ENCODE peak calls at places on chromosomes 1 and 21, in ten cellular contexts. E is astrocyte, R is WERI-Rb-1, C is mesenchymal stem cell, P is GM23338, G is osteoblast, V is fibroblast of lung, Z is AG04450, K is H9, U is tibial nerve. J is an unnamed sample.
A peak's percentile ranks its signal among the peaks of the same experiment; 100 is the strongest.

GRCh38 chr1:222165625-222166024 is 382.3 kb downstream of the HHIPL2 start:
- DNase-seq in Z (no peak), V (no peak), U (peak; percentile 8), E (no peak), K (no peak), G (no peak), P (no peak), R (no peak), C (no peak), J (no peak)

GRCh38 chr1:200880212-200880611 is 7.4 kb downstream of the GPR25 start:
- DNase-seq in P (no peak), G (no peak), U (no peak), C (no peak), E (no peak), Z (no peak), V (no peak), K (no peak), R (no peak), J (no peak)

GRCh38 chr1:37765937-37766664 is 1.2 kb upstream of the EPHA10 start:
- DNase-seq in V (no peak), U (no peak), E (no peak), G (no peak), K (peak; percentile 56), R (peak; percentile 77), Z (no peak), P (peak; percentile 75), C (no peak), J (no peak)

GRCh38 chr1:183470147-183470960 is 1.9 kb upstream of the SMG7 start:
- DNase-seq in V (peak; percentile 59), U (peak; percentile 77), G (peak; percentile 82), C (peak; percentile 83), E (peak; percentile 32), P (peak; percentile 70), K (peak; percentile 79), R (peak; percentile 88), Z (no peak), J (peak; percentile 51)

GRCh38 chr21:44506279-44507255 is 33.4 kb downstream of the KRTAP10-1 start:
- DNase-seq in C (no peak), G (no peak), V (no peak), R (peak; percentile 34), E (no peak), P (no peak), U (no peak), K (no peak), Z (no peak), J (no peak)

GRCh38 chr1:89908993-89909436 is 85.9 kb upstream of the ZNF326 start:
- DNase-seq in U (no peak), E (peak; percentile 64), R (no peak), C (peak; percentile 92), K (no peak), Z (no peak), V (peak; percentile 69), G (no peak), P (no peak), J (no peak)

GRCh38 chr1:190452272-190452848 is 25.3 kb downstream of the BRINP3 start:
- DNase-seq in E (no peak), C (no peak), P (no peak), K (no peak), G (no peak), Z (no peak), R (no peak), U (no peak), V (no peak), J (no peak)

GRCh38 chr1:201702936-201703335 is 126.0 kb upstream of the IPO9 start:
- DNase-seq in E (no peak), Z (no peak), P (peak; percentile 80), U (no peak), G (no peak), R (peak; percentile 99), K (peak; percentile 83), V (peak; percentile 50), C (peak; percentile 90), J (no peak)

GRCh38 chr1:39132505-39133339 is 71.8 kb upstream of the MACF1 start:
- DNase-seq in C (peak; percentile 81), E (no peak), V (peak; percentile 51), P (peak; percentile 96), U (no peak), R (peak; percentile 40), Z (no peak), G (no peak), K (peak; percentile 95), J (peak; percentile 34)

GRCh38 chr1:240474133-240474614 is 137.8 kb downstream of the GREM2 start:
- DNase-seq in C (no peak), P (no peak), R (no peak), K (no peak), U (no peak), V (peak; percentile 88), G (peak; percentile 66), E (peak; percentile 87), Z (peak; percentile 37), J (no peak)

GRCh38 chr21:45168522-45168921 is 94.1 kb downstream of the ADARB1 start:
- DNase-seq in G (peak; percentile 53), R (no peak), C (no peak), U (no peak), E (no peak), V (no peak), K (no peak), P (no peak), Z (no peak), J (no peak)

GRCh38 chr1:227913969-227914791 is 33.6 kb downstream of the WNT9A start:
- DNase-seq in Z (no peak), E (no peak), G (peak; percentile 75), C (no peak), K (no peak), V (no peak), R (peak; percentile 39), U (no peak), P (peak; percentile 34), J (no peak)

GRCh38 chr1:166136252-166136651 is 30.5 kb downstream of the FAM78B start:
- DNase-seq in P (no peak), C (no peak), R (peak; percentile 69), K (no peak), Z (no peak), U (no peak), V (peak; percentile 68), E (peak; percentile 67), G (no peak), J (no peak)

GRCh38 chr1:58136502-58136901 is 410.0 kb downstream of the OMA1 start:
- DNase-seq in V (no peak), U (no peak), R (no peak), K (no peak), Z (no peak), C (no peak), P (no peak), E (no peak), G (no peak), J (no peak)

GRCh38 chr1:223339861-223340260 is 24.1 kb downstream of the SUSD4 start:
- DNase-seq in K (no peak), C (no peak), E (no peak), U (no peak), P (no peak), Z (no peak), G (no peak), R (peak; percentile 12), V (no peak), J (no peak)
- H3K27ac ChIP-seq in K (no peak overlapping the region), C (no peak overlapping the region), E (no peak overlapping the region), U (no peak overlapping the region), P (no peak overlapping the region), Z (no peak overlapping the region), G (no peak overlapping the region), R (no peak overlapping the region), V (no peak overlapping the region), J (peak overlapping the region; percentile 31)

GRCh38 chr1:25727819-25728286 is 72.1 kb upstream of the SELENON start:
- DNase-seq in E (peak; percentile 8), Z (no peak), P (peak; percentile 34), U (peak; percentile 36), K (no peak), V (peak; percentile 23), C (peak; percentile 57), R (peak; percentile 93), G (peak; percentile 68), J (no peak)
- H3K27ac ChIP-seq in E (no peak overlapping the region), Z (no peak overlapping the region), P (no peak overlapping the region), U (no peak overlapping the region), K (no peak overlapping the region), V (no peak overlapping the region), C (no peak overlapping the region), R (peak overlapping the region; percentile 74), G (no peak overlapping the region), J (no peak overlapping the region)

DNA sequence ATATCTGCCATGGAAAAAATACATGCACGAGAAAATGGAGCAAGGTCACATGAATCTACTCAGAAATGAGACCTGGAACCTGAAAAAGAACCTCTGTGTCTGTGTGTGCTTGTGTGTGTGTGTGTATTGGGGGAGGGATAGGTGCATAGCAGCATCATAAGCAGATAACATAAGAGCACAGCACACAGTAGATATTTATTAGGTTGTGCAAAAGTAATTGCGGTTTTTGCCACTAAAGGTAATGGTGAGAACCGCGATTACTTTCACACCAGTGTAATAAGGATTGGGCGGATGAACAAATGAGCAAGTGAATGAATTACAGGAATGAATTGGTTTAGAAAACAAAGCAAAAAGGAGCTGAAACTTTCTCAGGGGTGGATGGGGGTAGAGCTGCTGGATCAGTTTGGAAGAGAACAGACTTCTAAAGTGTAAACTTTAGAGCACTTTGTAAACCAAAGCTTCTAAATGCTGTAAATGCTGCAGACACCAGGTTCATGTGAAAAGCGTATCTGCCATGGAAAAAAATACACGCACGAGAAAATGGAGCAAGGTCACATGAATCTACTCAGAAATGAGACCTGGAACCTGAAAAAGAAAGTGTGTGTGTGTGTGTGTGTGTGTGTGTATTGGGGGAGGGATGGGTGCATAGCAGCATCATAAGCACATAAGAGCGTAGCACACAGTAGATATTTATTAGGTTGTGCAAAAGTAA is 156.9 kb downstream of the TOMM20 start:
- DNase-seq in E (no peak), R (no peak), P (no peak), K (no peak), U (no peak), C (peak; percentile 59), Z (no peak), V (no peak), G (no peak), J (no peak)
- H3K27ac ChIP-seq in E (peak overlapping the region; percentile 93), R (no peak overlapping the region), P (peak overlapping the region; percentile 89), K (peak overlapping the region; percentile 62), U (peak overlapping the region; percentile 78), C (peak overlapping the region; percentile 99), Z (peak overlapping the region; percentile 100), V (peak overlapping the region; percentile 91), G (peak overlapping the region; percentile 95), J (peak overlapping the region; percentile 90)

GRCh38 chr1:51919684-51920083 is 41.2 kb upstream of the NRDC start:
- DNase-seq in Z (no peak), G (no peak), U (no peak), C (no peak), V (no peak), E (no peak), P (no peak), R (no peak), K (no peak), J (no peak)
- H3K27ac ChIP-seq in Z (no peak overlapping the region), G (no peak overlapping the region), U (no peak overlapping the region), C (no peak overlapping the region), V (no peak overlapping the region), E (no peak overlapping the region), P (peak overlapping the region; percentile 66), R (peak overlapping the region; percentile 27), K (no peak overlapping the region), J (no peak overlapping the region)

DNA sequence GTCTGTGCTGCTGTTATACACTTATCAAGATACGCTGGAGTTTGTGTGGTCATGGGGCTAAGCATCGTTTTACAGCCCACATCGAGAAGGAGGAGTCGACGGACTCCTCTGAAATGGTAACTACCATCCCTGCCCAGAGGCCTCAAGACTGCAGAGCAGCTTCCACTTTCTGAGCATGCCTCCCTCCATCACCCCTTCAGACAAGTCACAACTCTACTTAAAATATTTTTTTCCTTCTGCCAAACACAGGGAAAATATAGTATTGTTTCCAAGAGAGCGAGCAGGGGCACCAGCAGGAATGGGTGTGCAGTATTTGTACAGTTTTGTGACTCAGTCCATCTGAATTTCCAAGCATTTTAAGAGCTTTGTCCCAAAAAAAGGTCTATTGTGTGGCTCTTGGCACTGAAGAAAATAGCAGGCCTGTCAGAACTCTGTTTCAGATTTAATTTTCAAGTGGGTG is 14.1 kb downstream of the EVA1C start:
- DNase-seq in E (peak; percentile 81), P (no peak), K (no peak), R (no peak), Z (no peak), C (no peak), U (no peak), V (peak; percentile 87), G (peak; percentile 76), J (peak; percentile 36)
- H3K27ac ChIP-seq in E (peak overlapping the region; percentile 88), P (no peak overlapping the region), K (no peak overlapping the region), R (no peak overlapping the region), Z (no peak overlapping the region), C (no peak overlapping the region), U (peak overlapping the region; percentile 54), V (no peak overlapping the region), G (peak overlapping the region; percentile 89), J (peak overlapping the region; percentile 67)